ENCODE peak calls at places on chromosomes 13 and 19, in four cellular contexts. One of them, this sample, is unnamed.

GRCh38 chr13:51831519-51831918 is 13.5 kb downstream of the TMEM272 start:
- DNase-seq in progenitor cell of endocrine pancreas: no peak
- DNase-seq in NCI-H510A: no peak
- DNase-seq in LHCN-M2: no peak
- DNase-seq in this sample: no peak

GRCh38 chr13:84413016-84413415 is 530.7 kb upstream of the SLITRK1 start:
- DNase-seq in LHCN-M2: no peak
- DNase-seq in NCI-H510A: no peak
- DNase-seq in progenitor cell of endocrine pancreas: no peak
- DNase-seq in this sample: no peak

GRCh38 chr19:17097593-17098126 is 22.1 kb downstream of the MYO9B start:
- DNase-seq in progenitor cell of endocrine pancreas: no peak
- DNase-seq in NCI-H510A: no peak
- DNase-seq in LHCN-M2: peak
- DNase-seq in this sample: no peak

GRCh38 chr19:58033741-58034475 is at the start of gene ZSCAN1:
- DNase-seq in progenitor cell of endocrine pancreas: peak
- DNase-seq in LHCN-M2: no peak
- DNase-seq in NCI-H510A: no peak
- DNase-seq in this sample: peak

GRCh38 chr19:7104783-7105447 is 35.4 kb downstream of the ZNF557 start:
- DNase-seq in progenitor cell of endocrine pancreas: no peak
- DNase-seq in NCI-H510A: no peak
- DNase-seq in LHCN-M2: no peak
- DNase-seq in this sample: no peak

GRCh38 chr19:48338253-48338755 is 13.0 kb downstream of the EMP3 start:
- DNase-seq in progenitor cell of endocrine pancreas: no peak
- DNase-seq in NCI-H510A: no peak
- DNase-seq in LHCN-M2: no peak
- DNase-seq in this sample: no peak

GRCh38 chr13:93066187-93066586 is 160.4 kb upstream of the GPC6 start:
- DNase-seq in progenitor cell of endocrine pancreas: no peak
- DNase-seq in LHCN-M2: peak
- DNase-seq in NCI-H510A: no peak
- DNase-seq in this sample: no peak

GRCh38 chr19:7916137-7916907 is 1.7 kb downstream of the TGFBR3L start:
- DNase-seq in NCI-H510A: peak
- DNase-seq in LHCN-M2: peak
- DNase-seq in progenitor cell of endocrine pancreas: no peak
- DNase-seq in this sample: no peak

GRCh38 chr13:99698010-99698815 is 196.9 kb downstream of the TM9SF2 start:
- DNase-seq in NCI-H510A: no peak
- DNase-seq in progenitor cell of endocrine pancreas: no peak
- DNase-seq in LHCN-M2: no peak
- DNase-seq in this sample: no peak

GRCh38 chr19:49020931-49021895 is 2.9 kb downstream of the CGB3 start:
- DNase-seq in NCI-H510A: no peak
- DNase-seq in LHCN-M2: peak
- DNase-seq in progenitor cell of endocrine pancreas: no peak
- DNase-seq in this sample: no peak

GRCh38 chr19:10201176-10201575 is 6.4 kb upstream of the DNMT1 start:
- DNase-seq in progenitor cell of endocrine pancreas: no peak
- DNase-seq in NCI-H510A: no peak
- DNase-seq in LHCN-M2: no peak
- DNase-seq in this sample: no peak

GRCh38 chr19:19866599-19867248 is 1.0 kb downstream of the ZNF253 start:
- DNase-seq in LHCN-M2: peak
- DNase-seq in progenitor cell of endocrine pancreas: peak
- DNase-seq in NCI-H510A: no peak
- DNase-seq in this sample: peak

GRCh38 chr19:5692785-5693194 is 2.7 kb downstream of the RPL36 start:
- DNase-seq in progenitor cell of endocrine pancreas: no peak
- DNase-seq in NCI-H510A: no peak
- DNase-seq in LHCN-M2: no peak
- DNase-seq in this sample: no peak

GRCh38 chr19:16051254-16052025 is 24.9 kb upstream of the TPM4 start:
- DNase-seq in LHCN-M2: peak
- DNase-seq in NCI-H510A: no peak
- DNase-seq in progenitor cell of endocrine pancreas: no peak
- DNase-seq in this sample: no peak

GRCh38 chr19:35901055-35901644 is 810 bp upstream of the NFKBID start:
- DNase-seq in NCI-H510A: no peak
- DNase-seq in LHCN-M2: no peak
- DNase-seq in progenitor cell of endocrine pancreas: no peak
- DNase-seq in this sample: no peak

GRCh38 chr19:10936661-10937084 is 8.1 kb downstream of the TIMM29 start:
- DNase-seq in LHCN-M2: peak
- DNase-seq in progenitor cell of endocrine pancreas: peak
- DNase-seq in NCI-H510A: peak
- DNase-seq in this sample: peak

GRCh38 chr13:113636266-113636963 is 21.6 kb downstream of the ATP4B start:
- DNase-seq in NCI-H510A: no peak
- DNase-seq in LHCN-M2: no peak
- DNase-seq in progenitor cell of endocrine pancreas: no peak
- DNase-seq in this sample: no peak

GRCh38 chr13:24627090-24627714 is 53.0 kb upstream of the ATP12A start:
- DNase-seq in progenitor cell of endocrine pancreas: peak
- DNase-seq in LHCN-M2: no peak
- DNase-seq in NCI-H510A: no peak
- DNase-seq in this sample: no peak

GRCh38 chr13:36354842-36355241 is 8.6 kb upstream of the SPART start:
- DNase-seq in NCI-H510A: no peak
- DNase-seq in LHCN-M2: no peak
- DNase-seq in progenitor cell of endocrine pancreas: no peak
- DNase-seq in this sample: no peak

GRCh38 chr19:52398091-52398461 is 427 bp downstream of the ZNF528 start:
- DNase-seq in LHCN-M2: peak
- DNase-seq in progenitor cell of endocrine pancreas: no peak
- DNase-seq in NCI-H510A: no peak
- DNase-seq in this sample: no peak

GRCh38 chr19:2215281-2215751 is 20.8 kb downstream of the PLEKHJ1 start:
- DNase-seq in NCI-H510A: peak
- DNase-seq in progenitor cell of endocrine pancreas: no peak
- DNase-seq in LHCN-M2: no peak
- DNase-seq in this sample: no peak

GRCh38 chr19:17775991-17776803 is 18.7 kb upstream of the B3GNT3 start:
- DNase-seq in LHCN-M2: peak
- DNase-seq in NCI-H510A: no peak
- DNase-seq in progenitor cell of endocrine pancreas: no peak
- DNase-seq in this sample: no peak

GRCh38 chr13:66899955-66900354 is 330.2 kb downstream of the PCDH9 start:
- DNase-seq in progenitor cell of endocrine pancreas: no peak
- DNase-seq in LHCN-M2: no peak
- DNase-seq in NCI-H510A: no peak
- DNase-seq in this sample: no peak

GRCh38 chr13:41848435-41849255 is 112.3 kb downstream of the VWA8 start:
- DNase-seq in progenitor cell of endocrine pancreas: no peak
- DNase-seq in NCI-H510A: no peak
- DNase-seq in LHCN-M2: peak
- DNase-seq in this sample: no peak

GRCh38 chr19:54203151-54203611 is 2.5 kb downstream of the RPS9 start:
- DNase-seq in progenitor cell of endocrine pancreas: no peak
- DNase-seq in NCI-H510A: no peak
- DNase-seq in LHCN-M2: no peak
- DNase-seq in this sample: no peak

GRCh38 chr13:32427852-32428580 is at the start of gene N4BP2L1:
- DNase-seq in LHCN-M2: peak
- DNase-seq in NCI-H510A: peak
- DNase-seq in progenitor cell of endocrine pancreas: peak
- DNase-seq in this sample: no peak

GRCh38 chr13:95485045-95485517 is 67.4 kb upstream of the CLDN10 start:
- DNase-seq in progenitor cell of endocrine pancreas: no peak
- DNase-seq in LHCN-M2: peak
- DNase-seq in NCI-H510A: no peak
- DNase-seq in this sample: no peak

GRCh38 chr19:49149652-49150105 is 5.5 kb downstream of the HRC start:
- DNase-seq in LHCN-M2: peak
- DNase-seq in NCI-H510A: peak
- DNase-seq in progenitor cell of endocrine pancreas: peak
- DNase-seq in this sample: peak

GRCh38 chr13:98216135-98216565 is 39.1 kb upstream of the RNF113B start:
- DNase-seq in LHCN-M2: peak
- DNase-seq in progenitor cell of endocrine pancreas: no peak
- DNase-seq in NCI-H510A: no peak
- DNase-seq in this sample: peak

GRCh38 chr13:98916403-98916802 is 61.5 kb downstream of the DOCK9 start:
- DNase-seq in NCI-H510A: no peak
- DNase-seq in LHCN-M2: no peak
- DNase-seq in progenitor cell of endocrine pancreas: no peak
- DNase-seq in this sample: no peak

GRCh38 chr19:57302020-57302465 is 18.2 kb upstream of the ZNF543 start:
- DNase-seq in progenitor cell of endocrine pancreas: no peak
- DNase-seq in NCI-H510A: no peak
- DNase-seq in LHCN-M2: peak
- DNase-seq in this sample: no peak

GRCh38 chr19:21588202-21588601 is 82.8 kb downstream of the ZNF429 start:
- DNase-seq in LHCN-M2: no peak
- DNase-seq in NCI-H510A: no peak
- DNase-seq in progenitor cell of endocrine pancreas: no peak
- DNase-seq in this sample: no peak

GRCh38 chr13:72539925-72540324 is 187.5 kb downstream of the MZT1 start:
- DNase-seq in LHCN-M2: no peak
- DNase-seq in NCI-H510A: no peak
- DNase-seq in progenitor cell of endocrine pancreas: no peak
- DNase-seq in this sample: no peak